ENCODE peak calls at places on chromosomes 2 and 18, in five cellular contexts. One of them, this sample, is unnamed.

GRCh38 chr2:150075831-150076230 is 411.6 kb downstream of the RND3 start:
- DNase-seq in myocyte: no peak
- DNase-seq in AG04450: peak
- DNase-seq in Kasumi-1: no peak
- DNase-seq in SHP77: no peak
- DNase-seq in this sample: no peak

GRCh38 chr2:36667931-36668330 is 28.6 kb upstream of the VIT start:
- DNase-seq in myocyte: no peak
- DNase-seq in Kasumi-1: no peak
- DNase-seq in AG04450: no peak
- DNase-seq in SHP77: no peak
- DNase-seq in this sample: no peak

GRCh38 chr2:102226612-102227351 is 40.0 kb downstream of the IL1RL2 start:
- DNase-seq in Kasumi-1: no peak
- DNase-seq in AG04450: no peak
- DNase-seq in SHP77: no peak
- DNase-seq in myocyte: peak
- DNase-seq in this sample: peak

GRCh38 chr2:112156152-112156986 is 18.2 kb downstream of the FBLN7 start:
- DNase-seq in myocyte: peak
- DNase-seq in AG04450: no peak
- DNase-seq in SHP77: peak
- DNase-seq in Kasumi-1: no peak
- DNase-seq in this sample: no peak

GRCh38 chr2:101418704-101419663 is 31.7 kb upstream of the CREG2 start:
- DNase-seq in AG04450: peak
- DNase-seq in SHP77: peak
- DNase-seq in myocyte: peak
- DNase-seq in Kasumi-1: peak
- DNase-seq in this sample: no peak

GRCh38 chr2:19474128-19474527 is 115.7 kb upstream of the OSR1 start:
- DNase-seq in Kasumi-1: peak
- DNase-seq in AG04450: no peak
- DNase-seq in myocyte: peak
- DNase-seq in SHP77: no peak
- DNase-seq in this sample: no peak

GRCh38 chr2:225999692-226000091 is 600.2 kb downstream of the NYAP2 start:
- DNase-seq in AG04450: no peak
- DNase-seq in myocyte: peak
- DNase-seq in SHP77: no peak
- DNase-seq in Kasumi-1: no peak
- DNase-seq in this sample: no peak

GRCh38 chr18:23872701-23873550 is 141.6 kb upstream of the TTC39C start:
- DNase-seq in SHP77: no peak
- DNase-seq in AG04450: no peak
- DNase-seq in myocyte: no peak
- DNase-seq in Kasumi-1: no peak
- DNase-seq in this sample: no peak

GRCh38 chr2:72271276-72271614 is 123.6 kb upstream of the CYP26B1 start:
- DNase-seq in SHP77: no peak
- DNase-seq in myocyte: no peak
- DNase-seq in AG04450: no peak
- DNase-seq in Kasumi-1: no peak
- DNase-seq in this sample: no peak

GRCh38 chr2:229815342-229815741 is 101.0 kb upstream of the DNER start:
- DNase-seq in Kasumi-1: no peak
- DNase-seq in SHP77: no peak
- DNase-seq in myocyte: no peak
- DNase-seq in AG04450: no peak
- DNase-seq in this sample: no peak